ENCODE peak calls at places on chromosome 4, in ten cellular contexts. I is caudate nucleus, V is choroid plexus epithelial cell, X is H54, J is RPMI7951, Q is midbrain, E is NCI-H2029, F is AG09319, P is germinal center, K is fibroblast of mammary gland. A is an unnamed sample.

GRCh38 chr4:5330339-5330738 is 279.1 kb downstream of the STK32B start:
- DNase-seq in K (no peak), J (no peak), F (no peak), I (no peak), P (no peak), X (no peak), E (no peak), V (no peak), Q (no peak), A (no peak)

GRCh38 chr4:35760706-35761278 is 483.5 kb downstream of the ARAP2 start:
- DNase-seq in V (no peak), F (no peak), X (no peak), J (no peak), E (no peak), K (no peak), I (no peak), Q (no peak), P (no peak), A (no peak)

GRCh38 chr4:56261027-56261426 is 126.3 kb downstream of the AASDH start:
- DNase-seq in K (no peak), Q (no peak), I (peak), F (no peak), J (no peak), X (no peak), P (peak), E (no peak), V (no peak), A (no peak)

GRCh38 chr4:182922551-182923284 is 5.5 kb upstream of the DCTD start:
- DNase-seq in X (no peak), J (peak), K (no peak), I (no peak), E (peak), Q (no peak), V (peak), P (no peak), F (no peak), A (no peak)

GRCh38 chr4:60656171-60656570 is 544.0 kb upstream of the ADGRL3 start:
- DNase-seq in J (no peak), P (no peak), V (peak), E (no peak), I (no peak), F (no peak), Q (no peak), K (no peak), X (no peak), A (no peak)

GRCh38 chr4:91282217-91282616 is 1021.5 kb upstream of the GRID2 start:
- DNase-seq in I (no peak), P (no peak), K (no peak), E (no peak), F (no peak), X (no peak), V (no peak), Q (no peak), J (no peak), A (no peak)

GRCh38 chr4:2937146-2937857 is 25.9 kb downstream of the NOP14 start:
- DNase-seq in K (peak), E (no peak), F (no peak), V (peak), P (no peak), X (no peak), Q (no peak), I (no peak), J (no peak), A (peak)

GRCh38 chr4:67333663-67334062 is 211.6 kb downstream of the CENPC start:
- DNase-seq in X (no peak), Q (no peak), P (no peak), I (no peak), K (peak), J (no peak), V (no peak), F (no peak), E (no peak), A (no peak)

GRCh38 chr4:109011241-109012031 is 248.6 kb upstream of the ETNPPL start:
- DNase-seq in J (no peak), X (no peak), E (no peak), Q (no peak), I (no peak), F (no peak), K (peak), V (no peak), P (no peak), A (no peak)

GRCh38 chr4:134160211-134160610 is 41.4 kb downstream of the PABPC4L start:
- DNase-seq in Q (no peak), K (no peak), E (no peak), F (no peak), V (no peak), J (no peak), I (no peak), P (no peak), X (no peak), A (peak)

GRCh38 chr4:110854021-110854678 is 231.3 kb upstream of the PITX2 start:
- DNase-seq in X (peak), Q (no peak), I (no peak), E (no peak), K (peak), V (peak), F (peak), P (no peak), J (peak), A (peak)